ENCODE peak calls at places on chromosomes 2 and 18, in ten cellular contexts. N, F, S, H, C, J, P, A, E and D are unnamed samples.

GRCh38 chr18:61755553-61755952 is 137.3 kb downstream of the RNF152 start:
- DNase-seq in A (no peak), E (no peak), C (no peak), J (no peak), P (no peak), S (peak), F (no peak), N (no peak), H (no peak), D (no peak)

GRCh38 chr2:174334278-174334715 is 457 bp upstream of the SP9 start:
- DNase-seq in A (no peak), H (peak), J (no peak), N (no peak), C (no peak), F (no peak), S (no peak), P (no peak), E (no peak), D (no peak)

GRCh38 chr18:40485318-40485717 is 1469.7 kb upstream of the PIK3C3 start:
- DNase-seq in N (peak), H (no peak), E (no peak), A (no peak), J (no peak), S (peak), P (peak), C (no peak), F (no peak), D (no peak)

GRCh38 chr2:59182249-59182648 is 941.1 kb upstream of the FANCL start:
- DNase-seq in P (no peak), J (no peak), H (peak), C (no peak), N (no peak), F (no peak), S (no peak), E (no peak), A (no peak), D (no peak)

GRCh38 chr18:55121397-55122170 is 162.3 kb upstream of the CCDC68 start:
- DNase-seq in A (no peak), E (no peak), H (no peak), P (no peak), C (no peak), N (no peak), J (no peak), F (no peak), S (no peak), D (no peak)

GRCh38 chr2:85397925-85398331 is 12.2 kb downstream of the CAPG start:
- DNase-seq in P (no peak), E (no peak), H (no peak), A (no peak), F (no peak), N (no peak), C (peak), S (no peak), J (no peak), D (no peak)

GRCh38 chr18:55485666-55486065 is 102.3 kb downstream of the TCF4 start:
- DNase-seq in F (no peak), J (no peak), P (peak), E (no peak), A (no peak), N (no peak), S (peak), H (peak), C (no peak), D (no peak)

GRCh38 chr18:27948981-27949380 is 227.9 kb downstream of the CDH2 start:
- DNase-seq in J (no peak), F (no peak), H (no peak), P (no peak), C (no peak), A (no peak), N (no peak), S (no peak), E (no peak), D (no peak)

GRCh38 chr18:394997-395383 is 105.5 kb downstream of the COLEC12 start:
- DNase-seq in S (no peak), F (no peak), P (no peak), E (no peak), N (peak), C (no peak), H (peak), J (no peak), A (no peak), D (no peak)

GRCh38 chr2:108587621-108588020 is 53.4 kb downstream of the LIMS1 start:
- DNase-seq in J (peak), A (peak), E (no peak), C (peak), S (peak), N (no peak), P (no peak), F (no peak), H (peak), D (no peak)

GRCh38 chr2:134413912-134414311 is 160.0 kb downstream of the MGAT5 start:
- DNase-seq in P (no peak), C (no peak), F (no peak), A (no peak), J (no peak), E (no peak), S (no peak), H (no peak), N (no peak), D (no peak)

GRCh38 chr2:224778474-224778877 is 62.3 kb upstream of the CCDC195 start:
- DNase-seq in H (peak), J (peak), F (peak), C (peak), P (no peak), N (peak), A (peak), S (peak), E (peak), D (peak)

GRCh38 chr2:15170068-15170775 is 390.9 kb downstream of the NBAS start:
- DNase-seq in H (peak), P (peak), C (no peak), A (no peak), E (no peak), J (no peak), N (peak), S (peak), F (no peak), D (no peak)

GRCh38 chr18:54357082-54357659 is 487 bp downstream of the STARD6 start:
- DNase-seq in A (peak), P (no peak), H (no peak), J (no peak), F (no peak), C (no peak), N (no peak), S (peak), E (no peak), D (no peak)

GRCh38 chr2:100978582-100979051 is 23.5 kb upstream of the RPL31 start:
- DNase-seq in P (no peak), J (no peak), S (no peak), H (no peak), N (no peak), C (no peak), E (no peak), A (no peak), F (no peak), D (no peak)

GRCh38 chr2:178282075-178282474 is 87.8 kb downstream of the OSBPL6 start:
- DNase-seq in C (no peak), H (no peak), S (peak), F (no peak), N (no peak), E (no peak), P (peak), J (peak), A (no peak), D (peak)

GRCh38 chr2:214465386-214466146 is 54.7 kb downstream of the VWC2L start:
- DNase-seq in J (no peak), C (no peak), N (no peak), A (no peak), H (peak), P (no peak), E (no peak), S (peak), F (no peak), D (no peak)

GRCh38 chr2:46194856-46195255 is 102.4 kb upstream of the EPAS1 start:
- DNase-seq in J (no peak), A (no peak), E (no peak), S (no peak), H (no peak), N (no peak), F (no peak), C (no peak), P (no peak), D (no peak)

GRCh38 chr18:75067996-75068645 is 140.8 kb downstream of the PTGR3 start:
- DNase-seq in S (no peak), P (no peak), H (no peak), C (no peak), E (no peak), N (no peak), A (no peak), F (no peak), J (no peak), D (no peak)

GRCh38 chr2:27727257-27727656 is 44.3 kb upstream of the MRPL33 start:
- DNase-seq in S (no peak), H (no peak), F (no peak), P (no peak), A (no peak), J (no peak), N (no peak), E (no peak), C (peak), D (no peak)

GRCh38 chr2:153163055-153163454 is 315.5 kb downstream of the RPRM start:
- DNase-seq in H (peak), S (peak), F (no peak), A (peak), J (no peak), P (no peak), C (peak), E (no peak), N (peak), D (peak)

GRCh38 chr2:220078439-220078838 is 451.0 kb downstream of the SLC4A3 start:
- DNase-seq in N (no peak), E (no peak), P (no peak), A (no peak), S (no peak), F (no peak), J (no peak), H (peak), C (no peak), D (no peak)

GRCh38 chr2:88729061-88729745 is 37.7 kb downstream of the RPIA start:
- DNase-seq in E (peak), P (peak), C (no peak), F (no peak), J (no peak), S (peak), H (no peak), A (no peak), N (no peak), D (no peak)

GRCh38 chr2:152176113-152176714 is 651 bp upstream of the STAM2 start:
- DNase-seq in P (no peak), S (peak), H (peak), J (no peak), C (no peak), E (no peak), N (no peak), F (no peak), A (no peak), D (no peak)

GRCh38 chr2:69253893-69254292 is 133.1 kb downstream of the GFPT1 start:
- DNase-seq in C (peak), E (no peak), S (peak), N (peak), H (peak), F (no peak), P (peak), J (no peak), A (peak), D (peak)

GRCh38 chr2:240981273-240981672 is 17.1 kb upstream of the SNED1 start:
- DNase-seq in F (no peak), N (no peak), H (no peak), J (no peak), S (no peak), A (no peak), E (no peak), P (no peak), C (no peak), D (no peak)

GRCh38 chr2:241539616-241540374 is 18.8 kb upstream of the BOK start:
- DNase-seq in P (no peak), H (peak), E (no peak), J (no peak), S (no peak), C (no peak), A (no peak), N (no peak), F (no peak), D (no peak)